ENCODE peak calls at places on chromosome 20, in five cellular contexts. B is iPS-NIHi11, Z is A549, V is mesothelial cell of epicardium, Y is left colon. R is an unnamed sample.

GRCh38 chr20:52945862-52946522 is 26.2 kb upstream of the TSHZ2 start:
- DNase-seq in B (no peak), Z (no peak), V (no peak), Y (no peak), R (no peak)

GRCh38 chr20:1887321-1887720 is 7.9 kb upstream of the SIRPA start:
- DNase-seq in B (no peak), Z (no peak), V (no peak), Y (no peak), R (no peak)

GRCh38 chr20:53656653-53657288 is 63.1 kb upstream of the ZNF217 start:
- DNase-seq in B (no peak), Z (no peak), V (no peak), Y (no peak), R (no peak)

GRCh38 chr20:33765592-33765991 is 33.8 kb downstream of the ZNF341 start:
- DNase-seq in B (no peak), Z (no peak), V (no peak), Y (no peak), R (no peak)

GRCh38 chr20:46255440-46256104 is 52.7 kb downstream of the CDH22 start:
- DNase-seq in B (peak), Z (no peak), V (peak), Y (peak), R (peak)

GRCh38 chr20:49631074-49631716 is 63.3 kb upstream of the PTGIS start:
- DNase-seq in B (no peak), Z (no peak), V (no peak), Y (no peak), R (no peak)

GRCh38 chr20:35497780-35498189 is 31.7 kb downstream of the C20orf173 start:
- DNase-seq in B (no peak), Z (no peak), V (no peak), Y (peak), R (no peak)

GRCh38 chr20:40441771-40442170 is 247.3 kb downstream of the MAFB start:
- DNase-seq in B (no peak), Z (no peak), V (no peak), Y (no peak), R (no peak)

GRCh38 chr20:3446779-3447178 is 24.0 kb upstream of the ATRN start:
- DNase-seq in B (no peak), Z (no peak), V (no peak), Y (no peak), R (no peak)

GRCh38 chr20:1144401-1145172 is 26.2 kb downstream of the PSMF1 start:
- DNase-seq in B (no peak), Z (no peak), V (no peak), Y (no peak), R (no peak)

GRCh38 chr20:15578059-15578458 is 995.2 kb downstream of the KIF16B start:
- DNase-seq in B (no peak), Z (no peak), V (no peak), Y (no peak), R (no peak)

GRCh38 chr20:52379723-52380336 is 188.3 kb upstream of the ZFP64 start:
- DNase-seq in B (peak), Z (peak), V (no peak), Y (peak), R (peak)

GRCh38 chr20:36344517-36345132 is 38.5 kb downstream of the DLGAP4 start:
- DNase-seq in B (peak), Z (peak), V (peak), Y (peak), R (peak)

GRCh38 chr20:45450097-45450818 is 19.3 kb upstream of the WFDC2 start:
- DNase-seq in B (peak), Z (peak), V (no peak), Y (peak), R (peak)

GRCh38 chr20:44637490-44638372 is 13.8 kb downstream of the ADA start:
- DNase-seq in B (no peak), Z (no peak), V (no peak), Y (no peak), R (no peak)

GRCh38 chr20:363319-364078 is 16.6 kb downstream of the NRSN2 start:
- DNase-seq in B (no peak), Z (no peak), V (no peak), Y (no peak), R (no peak)

GRCh38 chr20:53421343-53421742 is 172.3 kb downstream of the ZNF217 start:
- DNase-seq in B (no peak), Z (no peak), V (no peak), Y (no peak), R (no peak)

GRCh38 chr20:23231561-23232218 is 118.9 kb upstream of the NXT1 start:
- DNase-seq in B (no peak), Z (no peak), V (no peak), Y (no peak), R (no peak)

GRCh38 chr20:21230686-21231085 is 72.4 kb upstream of the XRN2 start:
- DNase-seq in B (no peak), Z (no peak), V (no peak), Y (no peak), R (no peak)

GRCh38 chr20:19291818-19292132 is 79.3 kb downstream of the SLC24A3 start:
- DNase-seq in B (no peak), Z (no peak), V (no peak), Y (no peak), R (no peak)

GRCh38 chr20:38840053-38840893 is 34.8 kb downstream of the PPP1R16B start:
- DNase-seq in B (no peak), Z (no peak), V (no peak), Y (no peak), R (no peak)

GRCh38 chr20:57665589-57665971 is 44.2 kb downstream of the PMEPA1 start:
- DNase-seq in B (no peak), Z (no peak), V (no peak), Y (peak), R (no peak)

GRCh38 chr20:25277941-25278521 is 30.1 kb downstream of the PYGB start:
- DNase-seq in B (no peak), Z (no peak), V (no peak), Y (peak), R (no peak)

GRCh38 chr20:4328541-4328940 is 313.2 kb upstream of the RNF24 start:
- DNase-seq in B (no peak), Z (no peak), V (no peak), Y (no peak), R (no peak)

GRCh38 chr20:63772781-63773520 is 33.4 kb downstream of the SLC2A4RG start:
- DNase-seq in B (no peak), Z (no peak), V (no peak), Y (no peak), R (no peak)

GRCh38 chr20:63741676-63742380 is 2.3 kb downstream of the SLC2A4RG start:
- DNase-seq in B (no peak), Z (no peak), V (no peak), Y (no peak), R (no peak)

GRCh38 chr20:39067526-39068216 is 105.5 kb downstream of the DHX35 start:
- DNase-seq in B (no peak), Z (no peak), V (no peak), Y (no peak), R (no peak)

GRCh38 chr20:36493801-36494114 is 47.6 kb upstream of the MYL9 start:
- DNase-seq in B (no peak), Z (no peak), V (no peak), Y (peak), R (no peak)

GRCh38 chr20:63007722-63008488 is 1.1 kb upstream of the BHLHE23 start:
- DNase-seq in B (no peak), Z (no peak), V (no peak), Y (no peak), R (no peak)

GRCh38 chr20:3203315-3204123 is 963 bp downstream of the DDRGK1 start:
- DNase-seq in B (peak), Z (no peak), V (no peak), Y (peak), R (peak)

GRCh38 chr20:10218536-10219451 is at the start of gene SNAP25:
- DNase-seq in B (peak), Z (peak), V (peak), Y (peak), R (peak)

GRCh38 chr20:38275815-38276550 is 15.4 kb upstream of the KIAA1755 start:
- DNase-seq in B (no peak), Z (no peak), V (no peak), Y (no peak), R (no peak)

GRCh38 chr20:17624070-17624469 is 54.2 kb downstream of the DSTN start:
- DNase-seq in B (no peak), Z (no peak), V (peak), Y (peak), R (no peak)

GRCh38 chr20:63091901-63092659 is 85.3 kb upstream of the BHLHE23 start:
- DNase-seq in B (peak), Z (no peak), V (peak), Y (no peak), R (no peak)

GRCh38 chr20:31712564-31713311 is 9.9 kb downstream of the BCL2L1 start:
- DNase-seq in B (peak), Z (peak), V (no peak), Y (peak), R (no peak)

GRCh38 chr20:47273591-47274235 is 82.8 kb downstream of the ZMYND8 start:
- DNase-seq in B (no peak), Z (peak), V (no peak), Y (no peak), R (no peak)

GRCh38 chr20:45343867-45344721 is 4.1 kb downstream of the SDC4 start:
- DNase-seq in B (no peak), Z (no peak), V (no peak), Y (peak), R (no peak)

GRCh38 chr20:57695012-57695411 is 14.8 kb downstream of the PMEPA1 start:
- DNase-seq in B (no peak), Z (no peak), V (no peak), Y (no peak), R (no peak)

GRCh38 chr20:51037499-51038110 is 14.7 kb upstream of the KCNG1 start:
- DNase-seq in B (no peak), Z (no peak), V (no peak), Y (no peak), R (no peak)

GRCh38 chr20:47778398-47779354 is 6.6 kb downstream of the SULF2 start:
- DNase-seq in B (no peak), Z (no peak), V (no peak), Y (no peak), R (no peak)